ENCODE peak calls at places on chromosomes 16 and 17, in four cellular contexts. C is tibial artery, S is ascending aorta, Y is neural crest cell. Z is an unnamed sample.

GRCh38 chr16:78353610-78354009 is 254.2 kb downstream of the WWOX start:
- DNase-seq in C (no peak), S (no peak), Y (no peak), Z (no peak)

GRCh38 chr16:55325458-55326109 is 1.6 kb downstream of the IRX6 start:
- DNase-seq in C (no peak), S (no peak), Y (no peak), Z (no peak)

GRCh38 chr17:65022751-65023421 is 33.7 kb downstream of the GNA13 start:
- DNase-seq in C (no peak), S (no peak), Y (no peak), Z (no peak)

GRCh38 chr17:27415090-27415795 is 41.0 kb upstream of the KSR1 start:
- DNase-seq in C (no peak), S (no peak), Y (no peak), Z (no peak)

GRCh38 chr16:66717112-66717675 is 20.7 kb upstream of the CMTM4 start:
- DNase-seq in C (no peak), S (no peak), Y (peak; percentile 48), Z (no peak)

GRCh38 chr17:36498155-36498554 is 11.7 kb downstream of the ZNHIT3 start:
- DNase-seq in C (peak; percentile 46), S (no peak), Y (no peak), Z (no peak)

GRCh38 chr17:47875586-47875985 is 20.4 kb upstream of the SP2 start:
- DNase-seq in C (no peak), S (no peak), Y (no peak), Z (no peak)

GRCh38 chr17:59345476-59345875 is 14.0 kb downstream of the YPEL2 start:
- DNase-seq in C (no peak), S (no peak), Y (no peak), Z (no peak)

GRCh38 chr17:79276824-79277223 is 202.2 kb downstream of the ENGASE start:
- DNase-seq in C (no peak), S (no peak), Y (no peak), Z (no peak)

GRCh38 chr17:12667299-12667958 is 1.7 kb downstream of the MYOCD start:
- DNase-seq in C (no peak), S (peak; percentile 81), Y (no peak), Z (no peak)
- TF ChIP-seq CTCF in C (peak; percentile 55), S (peak; percentile 62), Y (peak; percentile 67), Z (no peak)

GRCh38 chr16:85568519-85568918 is 44.6 kb upstream of the GSE1 start:
- DNase-seq in C (no peak), S (no peak), Y (no peak), Z (no peak)

GRCh38 chr16:85565796-85566501 is 47.2 kb upstream of the GSE1 start:
- DNase-seq in C (no peak), S (no peak), Y (no peak), Z (no peak)

GRCh38 chr16:85567101-85567866 is 45.8 kb upstream of the GSE1 start:
- DNase-seq in C (no peak), S (no peak), Y (no peak), Z (no peak)

GRCh38 chr16:85565340-85565739 is 47.8 kb upstream of the GSE1 start:
- DNase-seq in C (no peak), S (no peak), Y (no peak), Z (no peak)

GRCh38 chr16:85566502-85567100 is 46.5 kb upstream of the GSE1 start:
- DNase-seq in C (no peak), S (no peak), Y (peak; percentile 49), Z (no peak)
- TF ChIP-seq CTCF in C (no peak), S (no peak), Y (peak; percentile 49), Z (no peak)

DNA sequence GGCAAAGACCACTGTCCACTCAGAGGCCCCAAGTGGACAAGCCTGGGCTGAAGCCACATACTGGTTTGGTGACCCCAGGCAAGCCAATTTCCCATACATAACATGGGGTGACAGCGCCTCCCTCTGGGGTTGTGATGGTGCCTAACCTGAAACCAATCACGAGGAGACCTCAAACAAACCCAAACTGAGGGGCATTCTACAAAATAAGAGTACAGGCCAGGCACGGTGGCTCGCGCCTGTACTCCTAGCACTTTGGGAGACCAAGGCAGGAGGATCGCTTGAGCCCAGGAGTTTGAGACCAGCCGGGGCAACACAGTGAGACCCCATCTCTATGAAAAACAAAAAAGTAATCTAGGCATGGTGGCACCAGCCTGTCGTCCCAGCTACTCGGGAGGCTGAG is 3.6 kb downstream of the P2RX5 start:
- DNase-seq in C (no peak), S (no peak), Y (no peak), Z (no peak)
- TF ChIP-seq CTCF in C (no peak), S (no peak), Y (no peak), Z (no peak)

DNA sequence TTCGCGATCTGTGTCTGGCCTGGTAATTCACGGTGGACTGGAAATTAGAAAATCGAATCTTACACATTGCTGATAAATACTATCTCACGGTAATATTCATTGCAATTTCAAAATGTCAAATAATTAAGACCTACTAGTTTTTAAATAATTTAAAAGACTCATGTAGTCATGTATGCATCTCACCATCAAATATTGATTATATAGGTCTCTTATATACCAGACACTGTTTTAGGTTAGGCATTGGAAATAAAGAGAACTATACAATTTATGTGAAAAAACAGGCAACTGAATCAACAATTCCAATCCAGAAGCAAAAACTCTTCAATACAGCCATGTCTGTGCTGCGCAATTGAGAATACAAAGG is 7.5 kb upstream of the PIRT start:
- DNase-seq in C (no peak), S (no peak), Y (no peak), Z (no peak)
- TF ChIP-seq CTCF in C (no peak), S (no peak), Y (no peak), Z (no peak)

Z was measured in omental fat pad.